ENCODE peak calls at places on chromosomes 13 and 19, in ten cellular contexts. H is mesendoderm, U is gastrocnemius medialis, A is esophagus squamous epithelium, I is DND-41, Q is hepatocyte, J is mammary epithelial cell, M is ovary, G is upper lobe of left lung, X is neural progenitor cell. W is an unnamed sample.

GRCh38 chr13:26971990-26972888 is 199.4 kb downstream of the USP12 start:
- DNase-seq in H (peak; percentile 84), U (no peak), A (no peak), I (peak; percentile 10), Q (peak; percentile 68), J (peak; percentile 34), M (no peak), G (peak; percentile 66), X (peak; percentile 58), W (peak; percentile 63)

GRCh38 chr19:4414144-4414799 is 11.8 kb downstream of the CHAF1A start:
- DNase-seq in H (no peak), U (no peak), A (no peak), I (no peak), Q (no peak), J (no peak), M (peak; percentile 63), G (no peak), X (no peak), W (no peak)

GRCh38 chr13:37617162-37617561 is 18.6 kb upstream of the POSTN start:
- DNase-seq in H (peak; percentile 90), U (no peak), A (no peak), I (no peak), Q (peak; percentile 6), J (peak; percentile 24), M (no peak), G (no peak), X (no peak), W (no peak)

GRCh38 chr13:73608731-73609485 is 525.3 kb downstream of the KLF12 start:
- DNase-seq in H (no peak), U (no peak), A (no peak), I (no peak), Q (no peak), J (no peak), M (no peak), G (peak; percentile 26), X (no peak), W (no peak)

GRCh38 chr19:2679439-2679838 is 23.1 kb downstream of the GNG7 start:
- DNase-seq in H (no peak), U (no peak), A (no peak), I (no peak), Q (no peak), J (no peak), M (no peak), G (no peak), X (no peak), W (no peak)

GRCh38 chr13:108947551-108948030 is 318.2 kb downstream of the MYO16 start:
- DNase-seq in H (no peak), U (peak; percentile 21), A (no peak), I (no peak), Q (no peak), J (no peak), M (peak; percentile 40), G (no peak), X (no peak), W (no peak)

GRCh38 chr13:46339035-46339666 is 47.9 kb downstream of the RUBCNL start:
- DNase-seq in H (no peak), U (peak; percentile 31), A (no peak), I (no peak), Q (no peak), J (peak; percentile 83), M (no peak), G (peak; percentile 55), X (no peak), W (no peak)

GRCh38 chr13:50845211-50845610 is 1.7 kb upstream of the DLEU7 start:
- DNase-seq in H (no peak), U (no peak), A (no peak), I (no peak), Q (no peak), J (no peak), M (no peak), G (no peak), X (no peak), W (no peak)

GRCh38 chr19:39083599-39083982 is 577 bp upstream of the ACP7 start:
- DNase-seq in H (no peak), U (no peak), A (no peak), I (no peak), Q (no peak), J (peak; percentile 36), M (no peak), G (no peak), X (no peak), W (no peak)

GRCh38 chr19:39086401-39086800 is 2.2 kb downstream of the ACP7 start:
- DNase-seq in H (no peak), U (no peak), A (no peak), I (no peak), Q (no peak), J (no peak), M (no peak), G (no peak), X (no peak), W (no peak)

GRCh38 chr19:39083983-39084731 is at the start of gene ACP7:
- DNase-seq in H (no peak), U (no peak), A (no peak), I (no peak), Q (peak; percentile 41), J (no peak), M (no peak), G (no peak), X (peak; percentile 40), W (peak; percentile 38)

GRCh38 chr19:39084732-39085080 is 538 bp downstream of the ACP7 start:
- DNase-seq in H (no peak), U (no peak), A (no peak), I (no peak), Q (no peak), J (no peak), M (no peak), G (no peak), X (peak; percentile 22), W (no peak)

DNA sequence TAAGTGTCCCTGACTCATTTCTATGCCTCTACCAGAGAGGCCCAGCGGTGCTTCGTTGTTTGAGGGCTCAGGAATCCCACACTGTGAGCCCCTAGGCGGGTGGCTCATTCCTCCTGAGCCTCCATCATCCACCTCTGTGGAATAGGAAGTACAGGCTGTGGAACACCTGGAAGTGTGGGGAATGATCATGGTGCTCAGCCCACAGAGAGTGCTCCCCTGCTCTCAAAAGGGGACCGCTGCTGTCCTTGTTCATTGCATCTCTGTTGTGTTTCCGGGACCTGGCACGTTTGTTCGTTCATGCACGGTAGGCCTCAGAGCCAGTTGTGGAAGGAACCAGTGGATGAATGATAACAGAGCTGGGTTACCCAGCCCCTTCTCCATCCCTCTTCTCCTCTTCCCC is 1.2 kb downstream of the ACP7 start:
- DNase-seq in H (no peak), U (no peak), A (no peak), I (no peak), Q (no peak), J (no peak), M (no peak), G (no peak), X (no peak), W (no peak)
- H3K27ac ChIP-seq in H (no peak overlapping the region), U (no peak overlapping the region), A (no peak overlapping the region), I (no peak overlapping the region), Q (no peak overlapping the region), J (no peak overlapping the region), M (no peak overlapping the region), G (no peak overlapping the region), X (no peak overlapping the region), W (no peak overlapping the region)

GRCh38 chr19:16590876-16591802 is 18.9 kb upstream of the SLC35E1 start:
- DNase-seq in H (no peak), U (no peak), A (no peak), I (no peak), Q (no peak), J (no peak), M (no peak), G (no peak), X (no peak), W (no peak)

GRCh38 chr19:16593181-16593580 is 21.0 kb upstream of the SLC35E1 start:
- DNase-seq in H (no peak), U (no peak), A (no peak), I (no peak), Q (no peak), J (no peak), M (no peak), G (no peak), X (no peak), W (no peak)

GRCh38 chr19:16594131-16594586 is 21.9 kb upstream of the SLC35E1 start:
- DNase-seq in H (no peak), U (no peak), A (no peak), I (peak; percentile 23), Q (no peak), J (no peak), M (no peak), G (peak; percentile 77), X (no peak), W (no peak)

GRCh38 chr19:16589917-16590316 is 17.7 kb upstream of the SLC35E1 start:
- DNase-seq in H (no peak), U (no peak), A (no peak), I (peak; percentile 21), Q (no peak), J (no peak), M (no peak), G (peak; percentile 78), X (no peak), W (peak; percentile 73)

GRCh38 chr19:16591803-16592556 is 19.8 kb upstream of the SLC35E1 start:
- DNase-seq in H (no peak), U (no peak), A (no peak), I (no peak), Q (no peak), J (peak; percentile 41), M (no peak), G (no peak), X (no peak), W (no peak)
- H3K4me1 ChIP-seq in H (peaks cover 18% of the 10 kb centered on the region), U (peaks cover 78% of the 10 kb centered on the region), A (peaks cover 46% of the 10 kb centered on the region), I (peaks cover 63% of the 10 kb centered on the region), Q (peaks cover 17% of the 10 kb centered on the region), J (peaks cover 51% of the 10 kb centered on the region), M (peaks cover 23% of the 10 kb centered on the region), G (peaks cover 68% of the 10 kb centered on the region), X (peaks cover 15% of the 10 kb centered on the region), W (peaks cover 17% of the 10 kb centered on the region)

DNA sequence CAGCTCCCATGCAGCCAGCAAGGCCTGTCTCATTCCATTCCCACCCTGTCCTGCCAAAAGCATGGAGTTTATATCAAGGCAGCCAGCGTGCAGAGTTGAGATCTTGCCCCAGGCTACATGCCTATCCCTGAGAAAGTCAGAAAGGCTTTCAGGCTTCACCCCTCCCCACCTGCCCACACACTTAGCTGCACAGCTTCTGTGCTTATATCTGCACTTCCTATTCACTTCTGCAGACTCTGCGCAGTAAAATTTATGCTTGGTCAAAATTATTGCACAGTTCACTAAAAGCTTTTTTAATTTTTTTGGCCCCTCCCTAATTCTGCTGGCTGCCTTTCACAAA is 12.5 kb upstream of the ZNF675 start:
- DNase-seq in H (peak; percentile 36), U (no peak), A (no peak), I (no peak), Q (no peak), J (no peak), M (no peak), G (no peak), X (no peak), W (no peak)
- H3K27ac ChIP-seq in H (no peak overlapping the region), U (no peak overlapping the region), A (peak overlapping the region; percentile 53), I (no peak overlapping the region), Q (peak overlapping the region; percentile 85), J (peak overlapping the region; percentile 5), M (no peak overlapping the region), G (no peak overlapping the region), X (no peak overlapping the region), W (no peak overlapping the region)

GRCh38 chr13:44352671-44353070 is 21.0 kb upstream of the SERP2 start:
- DNase-seq in H (no peak), U (no peak), A (no peak), I (peak; percentile 79), Q (no peak), J (no peak), M (no peak), G (no peak), X (no peak), W (no peak)

GRCh38 chr13:44354884-44355283 is 18.7 kb upstream of the SERP2 start:
- DNase-seq in H (no peak), U (no peak), A (no peak), I (no peak), Q (no peak), J (no peak), M (no peak), G (no peak), X (no peak), W (no peak)

GRCh38 chr13:44355643-44356042 is 18.0 kb upstream of the SERP2 start:
- DNase-seq in H (no peak), U (no peak), A (no peak), I (no peak), Q (no peak), J (no peak), M (no peak), G (no peak), X (no peak), W (no peak)

GRCh38 chr13:44352202-44352601 is 21.4 kb upstream of the SERP2 start:
- DNase-seq in H (no peak), U (no peak), A (no peak), I (peak; percentile 45), Q (no peak), J (no peak), M (no peak), G (no peak), X (no peak), W (no peak)

DNA sequence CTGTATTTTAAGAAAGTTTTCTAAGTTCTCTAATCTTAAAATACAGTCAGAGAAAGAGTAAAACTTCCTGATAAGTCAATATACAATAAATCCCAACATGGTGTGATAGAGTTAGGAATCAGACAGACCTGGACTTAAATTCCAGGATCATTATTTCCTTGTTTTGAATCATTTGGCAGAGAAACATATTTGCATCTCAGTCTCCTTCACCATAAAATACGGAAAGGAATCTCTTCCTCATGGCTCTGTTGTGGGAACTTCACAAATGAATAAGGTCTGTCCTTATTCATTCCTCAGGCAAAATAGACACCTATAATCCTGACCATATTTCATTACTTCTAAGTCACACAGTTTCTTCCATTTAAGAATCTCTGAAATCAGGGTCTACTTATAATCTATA is 19.3 kb upstream of the SERP2 start:
- DNase-seq in H (no peak), U (no peak), A (no peak), I (no peak), Q (no peak), J (no peak), M (no peak), G (no peak), X (no peak), W (no peak)
- H3K4me1 ChIP-seq in H (peaks cover 12% of the 10 kb centered on the region), U (no peaks in the 10 kb centered on the region), A (no peaks in the 10 kb centered on the region), I (peaks cover 39% of the 10 kb centered on the region), Q (no peaks in the 10 kb centered on the region), J (peaks cover 5% of the 10 kb centered on the region), M (no peaks in the 10 kb centered on the region), G (no peaks in the 10 kb centered on the region), X (no peaks in the 10 kb centered on the region), W (no peaks in the 10 kb centered on the region)

W was measured in pancreas.